ENCODE peak calls at places on chromosomes 1 and 21, in seven cellular contexts. N is PC-9, X is body of pancreas, Y is left ventricle myocardium inferior, D is ovary, F is psoas muscle, Z is cardiac fibroblast. M is an unnamed sample.

GRCh38 chr1:182442333-182442732 is 7.6 kb upstream of the RGSL1 start:
- DNase-seq in X (no peak), Y (no peak), D (no peak), N (no peak), Z (no peak), F (no peak), M (no peak)

GRCh38 chr1:13792429-13792828 is 92.4 kb downstream of the PRDM2 start:
- DNase-seq in X (no peak), F (no peak), Z (no peak), D (no peak), N (no peak), Y (no peak), M (no peak)

GRCh38 chr1:226580625-226581270 is 32.2 kb downstream of the STUM start:
- DNase-seq in D (no peak), N (no peak), F (no peak), Y (no peak), X (no peak), Z (no peak), M (no peak)

GRCh38 chr1:96979287-96979686 is 257.7 kb downstream of the PTBP2 start:
- DNase-seq in X (no peak), Z (no peak), Y (no peak), N (peak), F (no peak), D (no peak), M (no peak)

GRCh38 chr1:99943238-99943794 is 26.5 kb upstream of the SLC35A3 start:
- DNase-seq in Y (no peak), Z (peak), X (no peak), F (no peak), D (no peak), N (peak), M (no peak)

GRCh38 chr1:2584822-2585317 is 1.7 kb upstream of the PRXL2B start:
- DNase-seq in Y (no peak), D (no peak), F (no peak), X (no peak), Z (no peak), N (no peak), M (no peak)

GRCh38 chr1:213035573-213035972 is 15.5 kb upstream of the RPS6KC1 start:
- DNase-seq in Y (no peak), Z (no peak), F (no peak), X (no peak), D (no peak), N (no peak), M (no peak)

GRCh38 chr1:21852282-21853129 is 40.4 kb downstream of the LDLRAD2 start:
- DNase-seq in N (no peak), X (no peak), D (no peak), F (no peak), Z (no peak), Y (no peak), M (peak)

GRCh38 chr1:81208441-81208840 is 592.3 kb upstream of the ADGRL2 start:
- DNase-seq in F (no peak), D (peak), N (no peak), X (peak), Z (no peak), Y (no peak), M (no peak)

GRCh38 chr21:24265987-24266386 is 1341.3 kb downstream of the MRPL39 start:
- DNase-seq in Y (no peak), D (no peak), X (no peak), F (no peak), N (no peak), Z (no peak), M (no peak)

GRCh38 chr1:156112276-156113137 is 2.0 kb upstream of the LMNA start:
- DNase-seq in F (no peak), X (no peak), Z (no peak), D (no peak), N (no peak), Y (no peak), M (no peak)

GRCh38 chr1:50423670-50424000 is 392 bp upstream of the DMRTA2 start:
- DNase-seq in Z (no peak), X (no peak), F (no peak), N (no peak), D (no peak), Y (no peak), M (peak)

GRCh38 chr21:41759214-41759840 is 7.5 kb downstream of the RIPK4 start:
- DNase-seq in X (no peak), Y (no peak), N (peak), F (no peak), D (no peak), Z (no peak), M (no peak)

GRCh38 chr1:231166398-231166797 is 4.5 kb downstream of the TRIM67 start:
- DNase-seq in X (no peak), F (no peak), Z (no peak), D (no peak), N (no peak), Y (no peak), M (no peak)

GRCh38 chr1:98054367-98054701 is 133.5 kb upstream of the DPYD start:
- DNase-seq in X (no peak), D (no peak), Z (no peak), F (no peak), N (no peak), Y (no peak), M (no peak)

GRCh38 chr1:232238009-232238408 is 391.9 kb downstream of the SIPA1L2 start:
- DNase-seq in X (no peak), D (no peak), Y (no peak), N (no peak), Z (no peak), F (no peak), M (no peak)

GRCh38 chr1:161089251-161089924 is at the start of gene NECTIN4:
- DNase-seq in D (no peak), X (peak), F (no peak), Y (no peak), N (peak), Z (no peak), M (no peak)

GRCh38 chr1:232318143-232318542 is 311.8 kb downstream of the SIPA1L2 start:
- DNase-seq in D (no peak), X (no peak), F (no peak), Z (no peak), Y (no peak), N (no peak), M (no peak)

GRCh38 chr1:26887125-26887524 is 3.0 kb downstream of the GPN2 start:
- DNase-seq in F (no peak), Y (no peak), D (no peak), X (peak), N (no peak), Z (peak), M (no peak)

GRCh38 chr1:44086722-44087474 is 31.7 kb upstream of the KLF17 start:
- DNase-seq in D (no peak), Y (no peak), N (no peak), Z (no peak), F (no peak), X (no peak), M (no peak)

GRCh38 chr1:160993544-160993943 is 27.4 kb downstream of the F11R start:
- DNase-seq in X (peak), D (no peak), F (no peak), Z (peak), Y (no peak), N (peak), M (no peak)

GRCh38 chr1:204417231-204417997 is 5.8 kb upstream of the PPP1R15B start:
- DNase-seq in F (peak), N (peak), D (no peak), Y (peak), X (peak), Z (peak), M (no peak)

GRCh38 chr1:230105754-230106625 is 39.0 kb downstream of the GALNT2 start:
- DNase-seq in N (peak), Z (peak), X (peak), Y (no peak), F (no peak), D (no peak), M (peak)

GRCh38 chr1:178408869-178409268 is 87.9 kb downstream of the CLEC20A start:
- DNase-seq in N (no peak), X (no peak), Z (no peak), F (no peak), Y (no peak), D (no peak), M (no peak)

GRCh38 chr1:198623920-198624647 is 14.8 kb upstream of the PTPRC start:
- DNase-seq in D (no peak), N (no peak), Z (peak), Y (no peak), F (no peak), X (no peak), M (no peak)

GRCh38 chr1:94622757-94623156 is 81.2 kb upstream of the F3 start:
- DNase-seq in X (no peak), Z (peak), F (no peak), N (peak), D (no peak), Y (no peak), M (no peak)

GRCh38 chr1:99784143-99784542 is 17.7 kb upstream of the FRRS1 start:
- DNase-seq in D (no peak), Y (no peak), Z (no peak), X (no peak), F (no peak), N (peak), M (peak)

GRCh38 chr1:44328767-44329416 is 26.2 kb downstream of the ERI3 start:
- DNase-seq in N (no peak), Z (peak), F (no peak), X (no peak), D (no peak), Y (no peak), M (no peak)

GRCh38 chr21:45142469-45142868 is 68.1 kb downstream of the ADARB1 start:
- DNase-seq in F (peak), D (peak), N (no peak), X (peak), Z (peak), Y (no peak), M (no peak)

GRCh38 chr21:42861311-42862122 is 17.8 kb downstream of the WDR4 start:
- DNase-seq in N (no peak), Z (no peak), X (no peak), Y (no peak), F (no peak), D (no peak), M (no peak)

GRCh38 chr1:84757301-84757700 is 67.0 kb upstream of the SSX2IP start:
- DNase-seq in N (no peak), X (no peak), F (no peak), D (no peak), Z (no peak), Y (no peak), M (no peak)
- TF ChIP-seq CTCF in N (peak), X (no peak), F (no peak), D (no peak), Z (no peak), Y (peak), M (no peak)

DNA sequence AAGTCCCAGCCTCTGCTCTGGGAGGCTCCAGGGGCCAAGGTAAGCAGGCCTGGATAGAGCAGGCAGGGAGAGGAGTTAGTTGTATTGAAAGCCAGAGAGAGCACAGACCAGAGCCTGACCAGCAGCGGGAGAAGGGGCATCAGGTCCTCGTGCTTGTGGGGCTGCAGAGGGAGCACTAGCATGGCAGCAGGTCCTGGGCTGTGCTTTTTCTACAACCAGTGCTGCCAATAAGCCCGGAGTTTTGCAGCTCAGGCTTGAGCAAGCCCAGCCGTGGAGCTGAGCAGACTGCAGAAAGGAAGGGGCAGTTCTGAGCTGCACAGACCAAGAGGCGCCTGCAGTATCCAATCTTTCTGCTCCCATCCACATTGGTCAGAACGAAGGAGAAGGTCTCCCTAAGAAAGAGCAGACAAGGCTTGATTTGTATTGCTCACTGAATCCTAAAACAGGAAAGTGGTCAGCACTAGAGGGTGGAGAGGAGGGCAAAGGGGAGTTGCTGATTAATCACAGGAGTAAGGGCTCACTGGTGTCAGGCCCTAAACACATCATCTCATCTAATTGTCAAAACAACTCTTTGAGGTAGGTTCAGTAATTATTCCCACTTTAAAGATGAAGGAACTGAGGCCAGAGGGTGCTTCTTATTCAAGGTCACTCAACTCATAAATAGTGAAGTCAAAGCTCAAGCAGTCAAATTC is 2.7 kb downstream of the DENND2D start:
- DNase-seq in Z (peak), N (no peak), Y (no peak), X (peak), F (no peak), D (no peak), M (no peak)
- TF ChIP-seq CTCF in Z (peak), N (peak), Y (peak), X (no peak), F (no peak), D (no peak), M (no peak)

GRCh38 chr1:55480396-55480795 is 265.2 kb upstream of the USP24 start:
- DNase-seq in Y (no peak), X (no peak), N (no peak), D (no peak), Z (no peak), F (no peak), M (no peak)

GRCh38 chr1:55477953-55478352 is 262.8 kb upstream of the USP24 start:
- DNase-seq in F (no peak), Z (no peak), Y (no peak), D (no peak), X (no peak), N (no peak), M (no peak)

GRCh38 chr1:55476445-55477015 is 261.4 kb upstream of the USP24 start:
- DNase-seq in Z (no peak), F (no peak), Y (no peak), X (no peak), D (no peak), N (no peak), M (no peak)

GRCh38 chr1:55479970-55480369 is 264.8 kb upstream of the USP24 start:
- DNase-seq in X (no peak), D (no peak), Z (no peak), Y (no peak), N (no peak), F (no peak), M (no peak)

GRCh38 chr1:55478742-55479141 is 263.6 kb upstream of the USP24 start:
- DNase-seq in Z (peak), Y (no peak), D (no peak), X (no peak), F (no peak), N (no peak), M (peak)
- TF ChIP-seq CTCF in Z (peak), Y (peak), D (no peak), X (no peak), F (no peak), N (peak), M (no peak)

GRCh38 chr1:183543619-183544204 is 46.5 kb downstream of the NCF2 start:
- DNase-seq in X (peak), N (no peak), Y (no peak), D (no peak), Z (peak), F (no peak), M (no peak)
- TF ChIP-seq CTCF in X (peak), N (peak), Y (peak), D (no peak), Z (peak), F (peak), M (peak)

DNA sequence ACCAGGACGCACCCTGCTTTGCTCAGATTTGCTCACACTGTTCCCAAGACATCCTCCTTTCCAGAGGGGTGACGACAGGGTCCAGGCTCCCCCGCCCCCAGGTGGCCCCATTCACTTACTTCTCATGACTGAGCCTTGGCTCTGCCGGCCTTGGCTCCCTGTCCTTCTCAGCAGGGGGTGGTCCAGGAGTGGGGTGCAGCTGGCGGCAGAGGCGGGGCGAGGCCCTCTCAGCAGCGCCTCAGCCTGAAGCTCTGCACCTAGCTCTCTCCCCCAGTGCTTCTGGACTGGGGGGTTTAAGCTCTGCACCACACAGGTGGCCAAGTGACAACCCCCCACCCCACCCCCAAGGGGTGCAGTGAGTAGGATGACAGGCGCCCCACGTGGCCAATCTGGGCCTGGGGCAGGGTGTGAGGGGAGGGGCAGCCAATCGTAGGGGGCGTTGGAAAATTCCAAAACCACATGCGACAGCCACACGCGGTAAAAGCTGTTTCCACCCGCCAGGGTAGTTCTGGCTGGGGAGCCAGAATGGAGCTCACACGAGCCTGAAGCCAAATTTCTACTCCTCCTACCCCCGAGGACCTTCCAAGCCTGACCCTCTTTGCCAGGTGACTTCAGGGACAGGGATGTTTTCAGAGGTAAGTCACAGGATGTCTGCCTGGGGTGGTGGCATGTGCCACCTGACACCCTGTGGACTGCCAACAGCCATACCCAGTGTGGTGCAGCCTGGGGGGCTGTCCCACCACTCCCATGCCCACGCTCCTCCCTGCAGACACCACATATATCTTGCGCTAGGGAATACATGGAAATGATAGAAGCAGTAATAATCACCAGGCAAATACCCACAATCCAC is 5.6 kb downstream of the RORC start:
- DNase-seq in Y (no peak), F (no peak), N (no peak), X (no peak), D (peak), Z (no peak), M (no peak)
- TF ChIP-seq CTCF in Y (no peak), F (no peak), N (no peak), X (no peak), D (no peak), Z (no peak), M (no peak)

GRCh38 chr1:59429651-59430050 is 132.8 kb downstream of the FGGY start:
- DNase-seq in D (no peak), N (no peak), Z (no peak), Y (no peak), F (no peak), X (no peak), M (no peak)

GRCh38 chr1:59432531-59433439 is 135.9 kb downstream of the FGGY start:
- DNase-seq in D (no peak), Y (no peak), N (no peak), Z (no peak), F (no peak), X (peak), M (peak)

GRCh38 chr1:59433440-59433813 is 136.5 kb downstream of the FGGY start:
- DNase-seq in Y (no peak), Z (no peak), N (no peak), X (no peak), F (peak), D (no peak), M (no peak)

GRCh38 chr1:59434336-59434735 is 137.4 kb downstream of the FGGY start:
- DNase-seq in X (no peak), Z (peak), D (no peak), Y (no peak), N (no peak), F (no peak), M (no peak)

GRCh38 chr1:59431566-59432294 is 134.8 kb downstream of the FGGY start:
- DNase-seq in D (no peak), Y (no peak), F (no peak), Z (no peak), N (peak), X (no peak), M (no peak)
- TF ChIP-seq CTCF in D (no peak), Y (no peak), F (no peak), Z (no peak), N (no peak), X (no peak), M (no peak)

DNA sequence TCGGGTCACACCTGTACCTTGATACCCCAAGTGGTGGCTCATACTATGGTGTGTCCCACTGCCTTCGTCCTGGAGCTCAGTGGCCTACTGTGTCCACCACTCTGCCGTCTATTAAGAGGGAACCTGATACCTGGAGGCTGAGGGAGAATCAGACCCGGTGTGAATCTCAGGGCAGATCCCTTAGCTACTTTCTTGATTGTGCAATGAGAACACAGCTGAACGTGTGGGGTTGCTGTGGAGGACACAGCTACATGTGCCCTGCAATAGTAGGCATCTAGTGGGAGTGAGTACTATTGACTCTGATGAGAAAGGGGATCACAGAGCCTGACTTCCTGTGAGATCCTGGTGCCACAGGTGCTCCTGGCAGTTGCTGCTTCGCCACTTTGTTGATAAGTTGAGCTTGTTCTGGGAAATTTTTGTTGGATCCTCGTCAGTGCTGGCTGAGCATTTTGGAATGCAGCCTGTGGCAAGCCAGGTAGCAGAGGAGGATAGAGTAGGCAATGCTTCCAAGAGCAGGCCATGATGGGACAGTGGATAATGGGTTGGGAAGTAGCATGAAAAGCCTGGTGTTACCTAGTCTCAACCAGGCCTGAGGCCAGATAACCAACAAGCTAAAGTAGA is 28.2 kb upstream of the MPZL1 start:
- DNase-seq in X (no peak), N (no peak), F (no peak), D (no peak), Z (no peak), Y (no peak), M (no peak)
- TF ChIP-seq CTCF in X (no peak), N (no peak), F (no peak), D (no peak), Z (no peak), Y (no peak), M (no peak)

GRCh38 chr1:171985639-171986038 is 144.3 kb downstream of the DNM3 start:
- DNase-seq in F (no peak), Y (no peak), X (no peak), Z (peak), N (no peak), D (no peak), M (no peak)
- TF ChIP-seq CTCF in F (no peak), Y (peak), X (no peak), Z (peak), N (no peak), D (no peak), M (no peak)